ENCODE peak calls at places on chromosome 21, in four cellular contexts. Y is lung, B is AG04450, U is fibroblast of pulmonary artery. V is an unnamed sample.

GRCh38 chr21:17461014-17461413 is 51.8 kb upstream of the CXADR start:
- DNase-seq in Y (peak; percentile 42), B (peak; percentile 61), U (peak; percentile 90), V (peak; percentile 44)

GRCh38 chr21:22235866-22236590 is 1237.8 kb downstream of the NCAM2 start:
- DNase-seq in Y (no peak), B (no peak), U (no peak), V (no peak)

GRCh38 chr21:36396314-36396713 is 11.1 kb downstream of the CHAF1B start:
- DNase-seq in Y (no peak), B (no peak), U (no peak), V (no peak)

GRCh38 chr21:15682182-15682895 is 47.4 kb upstream of the USP25 start:
- DNase-seq in Y (no peak), B (no peak), U (peak; percentile 92), V (peak; percentile 34)

GRCh38 chr21:43278359-43278758 is 109.6 kb downstream of the CRYAA start:
- DNase-seq in Y (no peak), B (no peak), U (no peak), V (no peak)

GRCh38 chr21:17427831-17428483 is 84.9 kb upstream of the CXADR start:
- DNase-seq in Y (no peak), B (no peak), U (no peak), V (no peak)

GRCh38 chr21:14545906-14546480 is at the start of gene SAMSN1:
- DNase-seq in Y (no peak), B (no peak), U (peak; percentile 45), V (no peak)

GRCh38 chr21:17451364-17451869 is 61.4 kb upstream of the CXADR start:
- DNase-seq in Y (no peak), B (peak; percentile 50), U (peak; percentile 83), V (no peak)

GRCh38 chr21:15826147-15826780 is 96.5 kb downstream of the USP25 start:
- DNase-seq in Y (no peak), B (no peak), U (peak; percentile 74), V (no peak)

GRCh38 chr21:29221259-29221744 is 77.4 kb upstream of the BACH1 start:
- DNase-seq in Y (no peak), B (peak; percentile 77), U (peak; percentile 71), V (peak; percentile 98)
- H3K4me3 ChIP-seq in Y (no peak overlapping the region), B (no peak overlapping the region), U (no peak overlapping the region), V (no peak overlapping the region)

DNA sequence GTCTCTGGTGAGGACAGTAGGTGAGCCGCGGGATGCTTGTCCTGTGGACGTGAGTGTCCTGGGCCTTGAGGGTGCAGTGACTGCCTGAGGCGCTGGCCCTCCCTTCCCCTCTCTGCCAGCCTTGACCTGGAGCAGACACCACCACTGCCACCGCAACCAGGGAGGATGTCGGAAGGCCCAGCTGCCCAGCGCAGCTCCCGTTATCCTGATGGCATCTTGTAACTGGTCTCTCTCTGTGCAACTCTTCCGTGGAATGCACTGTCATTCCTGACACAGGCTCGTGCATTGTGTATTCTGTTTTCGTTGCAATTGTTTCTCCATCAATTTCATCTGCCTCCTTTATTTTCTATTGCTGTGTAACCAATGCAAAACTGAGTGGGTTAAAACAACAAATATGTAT is 118.2 kb downstream of the PCBP3 start:
- DNase-seq in Y (no peak), B (no peak), U (no peak), V (no peak)
- H3K4me3 ChIP-seq in Y (no peak overlapping the region), B (no peak overlapping the region), U (no peak overlapping the region), V (no peak overlapping the region)

GRCh38 chr21:38524168-38525153 is 26.2 kb upstream of the ERG start:
- DNase-seq in Y (no peak), B (no peak), U (no peak), V (no peak)
- H3K4me3 ChIP-seq in Y (no peak overlapping the region), B (no peak overlapping the region), U (no peak overlapping the region), V (no peak overlapping the region)

DNA sequence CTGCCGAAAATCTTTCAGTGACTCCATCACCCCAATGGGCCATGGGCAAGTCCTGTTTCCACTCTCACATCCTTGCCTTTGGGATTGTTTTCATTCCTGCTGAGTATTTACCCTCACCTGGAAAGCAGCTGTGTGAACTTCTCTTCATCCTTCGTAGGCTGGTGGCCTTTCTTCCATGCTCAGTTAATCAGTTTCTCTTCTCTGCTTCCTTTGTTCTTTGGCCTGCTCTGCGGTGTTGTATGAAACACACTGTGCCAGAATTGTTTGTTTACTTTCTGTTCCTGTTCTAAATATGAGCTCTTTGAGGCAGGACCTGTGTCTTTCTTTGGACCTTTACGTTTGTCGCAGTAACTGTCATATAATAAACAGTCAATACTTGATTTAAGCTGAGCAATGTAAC is 48.6 kb downstream of the ITSN1 start:
- DNase-seq in Y (no peak), B (no peak), U (no peak), V (no peak)
- H3K4me3 ChIP-seq in Y (no peak overlapping the region), B (no peak overlapping the region), U (no peak overlapping the region), V (no peak overlapping the region)

DNA sequence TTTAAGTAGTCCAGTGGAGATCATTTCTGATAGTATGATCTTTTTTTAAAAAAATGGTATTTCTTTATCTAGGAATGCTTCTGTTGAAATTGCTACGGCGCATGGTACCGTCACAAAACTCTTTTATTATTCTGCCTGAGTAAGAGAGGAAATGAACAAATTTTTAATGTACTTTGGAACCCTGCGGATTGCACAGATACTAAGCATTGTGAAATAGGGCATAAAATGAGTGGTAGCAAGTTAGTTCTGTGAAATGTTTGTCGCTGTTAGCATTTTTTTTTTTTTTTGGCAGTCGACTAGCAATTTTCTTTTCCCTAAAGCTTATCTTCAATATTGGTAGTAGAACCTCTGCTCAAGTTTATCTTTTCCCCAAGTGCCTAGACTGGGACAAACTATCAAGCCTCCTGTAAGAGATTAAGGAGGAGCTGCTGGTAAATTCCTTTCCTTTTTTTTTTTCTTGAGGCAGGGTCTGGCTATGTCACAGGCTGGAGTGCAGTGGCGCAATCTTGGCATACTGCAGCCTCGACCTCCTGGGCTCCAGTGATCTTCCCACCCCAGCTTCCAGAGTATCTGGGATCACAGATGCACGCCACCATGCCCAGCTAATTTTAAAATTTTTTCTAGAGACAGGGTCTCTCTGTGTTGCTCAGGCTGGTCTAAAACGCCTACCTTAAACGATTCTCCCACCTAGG is 2.2 kb downstream of the ITSN1 start:
- DNase-seq in Y (no peak), B (no peak), U (peak; percentile 92), V (no peak)
- H3K4me3 ChIP-seq in Y (no peak overlapping the region), B (peak overlapping the region; percentile 73), U (peak overlapping the region; percentile 80), V (peak overlapping the region; percentile 77)

GRCh38 chr21:44296103-44296519 is 3.7 kb upstream of the PFKL start:
- DNase-seq in Y (no peak), B (no peak), U (no peak), V (no peak)
- H3K4me3 ChIP-seq in Y (no peak overlapping the region), B (no peak overlapping the region), U (no peak overlapping the region), V (no peak overlapping the region)

DNA sequence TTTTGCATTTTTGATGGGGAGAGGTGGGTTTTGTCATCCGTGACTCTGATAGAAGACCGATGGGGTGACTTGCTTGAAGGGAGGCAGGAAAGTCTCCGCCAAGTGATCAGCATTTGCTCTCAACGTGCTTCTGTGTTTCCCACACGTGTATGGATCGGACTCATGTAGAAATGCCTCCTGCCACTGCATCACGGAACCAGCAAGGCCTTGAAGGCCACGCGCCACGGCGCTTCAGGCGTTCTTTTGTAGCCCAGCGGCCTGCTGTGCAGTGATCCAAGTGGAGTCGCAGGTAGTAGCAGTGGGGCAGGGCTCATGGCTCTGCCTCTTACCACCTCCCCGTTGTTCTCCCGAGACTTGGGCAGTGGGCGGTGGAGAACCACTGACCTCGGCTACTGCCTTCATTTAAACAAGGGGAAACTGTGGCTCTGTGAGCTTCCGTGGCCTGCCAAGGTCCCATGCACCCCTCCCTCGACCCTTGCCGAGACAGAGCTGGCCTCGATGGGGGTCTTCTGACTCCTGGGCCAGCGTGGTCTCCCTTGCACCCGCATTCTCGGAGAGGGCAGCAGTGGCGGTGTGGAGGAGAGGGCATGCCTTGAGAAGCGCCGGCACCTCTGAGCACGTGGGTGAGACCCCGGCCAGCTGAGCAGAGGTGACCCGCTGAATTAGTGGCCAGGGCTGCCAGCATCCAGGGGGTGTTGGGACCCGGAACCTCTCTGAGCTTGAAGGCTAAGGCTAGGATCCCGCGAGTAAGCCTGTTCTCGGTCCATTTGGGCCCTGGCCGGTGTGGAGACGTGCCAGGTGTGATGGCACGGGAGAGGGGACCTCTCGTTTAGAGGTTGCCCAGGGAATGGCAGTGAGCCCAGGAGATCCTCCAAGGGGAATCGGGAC is 46.1 kb upstream of the ABCG1 start:
- DNase-seq in Y (no peak), B (no peak), U (no peak), V (no peak)
- H3K4me3 ChIP-seq in Y (no peak overlapping the region), B (no peak overlapping the region), U (no peak overlapping the region), V (no peak overlapping the region)

DNA sequence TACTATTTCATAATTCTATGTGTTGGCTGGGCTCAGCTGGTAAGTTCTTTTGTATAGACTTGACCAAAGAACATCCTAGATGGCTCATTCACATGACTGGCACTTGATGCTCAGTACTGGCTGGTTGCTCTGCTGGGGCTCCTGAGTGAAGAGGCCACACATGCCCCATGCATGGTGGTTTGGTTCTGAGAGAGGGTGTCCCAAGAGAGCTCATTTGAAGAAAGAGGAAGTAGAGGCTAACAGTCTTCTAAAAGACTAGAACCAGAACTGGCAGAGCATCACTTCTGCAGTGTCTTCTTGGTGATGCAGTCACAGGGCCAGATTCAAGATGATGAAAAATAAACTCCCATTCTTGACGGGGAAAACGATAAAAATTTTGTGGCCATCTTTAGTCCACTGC is 5.2 kb upstream of the BACH1 start:
- DNase-seq in Y (no peak), B (no peak), U (no peak), V (no peak)
- H3K4me3 ChIP-seq in Y (no peak overlapping the region), B (no peak overlapping the region), U (no peak overlapping the region), V (no peak overlapping the region)

GRCh38 chr21:29182674-29183073 is 52.2 kb downstream of the MAP3K7CL start:
- DNase-seq in Y (no peak), B (no peak), U (no peak), V (no peak)

GRCh38 chr21:29184047-29184446 is 53.6 kb downstream of the MAP3K7CL start:
- DNase-seq in Y (no peak), B (no peak), U (no peak), V (no peak)

GRCh38 chr21:29178936-29179335 is 48.5 kb downstream of the MAP3K7CL start:
- DNase-seq in Y (no peak), B (no peak), U (no peak), V (no peak)

GRCh38 chr21:29179503-29179902 is 49.1 kb downstream of the MAP3K7CL start:
- DNase-seq in Y (no peak), B (no peak), U (no peak), V (no peak)

DNA sequence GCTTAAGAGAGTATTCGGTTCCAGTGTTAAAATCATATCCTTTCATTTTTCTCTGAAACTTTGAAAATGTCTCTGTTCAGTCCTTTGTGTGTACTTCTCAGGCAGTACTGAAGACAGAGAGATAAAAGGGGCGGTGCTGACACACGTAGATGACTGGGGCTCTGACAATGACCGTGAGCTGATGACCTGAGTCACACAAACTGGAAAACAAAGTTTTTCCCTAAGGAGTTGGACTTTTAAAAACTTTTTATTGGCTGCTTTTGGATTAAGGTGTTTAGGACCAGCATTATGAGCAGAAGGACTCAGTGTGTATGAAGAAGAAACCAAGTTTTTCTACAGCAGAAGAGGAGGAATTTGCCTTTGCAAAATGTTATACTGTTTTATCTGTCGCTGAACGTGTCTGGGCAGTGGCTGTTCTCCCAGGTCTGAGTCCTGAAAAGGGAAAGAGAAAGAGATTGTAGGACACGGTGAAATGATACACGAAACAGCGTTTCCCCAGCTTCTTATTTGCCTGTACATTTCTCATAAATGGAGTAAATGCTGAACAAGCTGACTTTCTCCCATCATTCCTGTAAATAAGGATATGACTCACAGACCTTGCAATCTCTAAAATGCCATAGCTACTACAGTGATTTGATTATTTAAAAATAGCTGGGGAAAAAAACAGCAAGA is 51.5 kb downstream of the MAP3K7CL start:
- DNase-seq in Y (no peak), B (peak; percentile 73), U (peak; percentile 93), V (peak; percentile 83)
- H3K4me3 ChIP-seq in Y (no peak overlapping the region), B (peak overlapping the region; percentile 60), U (peak overlapping the region; percentile 60), V (peak overlapping the region; percentile 56)